ENCODE peak calls at places on chromosomes 6 and 20, in six cellular contexts. R is HS-5; G is activated gamma-delta T cell treated with Interleukin-2 at 50 U/mL for 16 hours; P is activated T-cell treated with anti-CD3 and anti-CD28 coated beads, Interleukin-2, amount 50 U/mL, for 72 hours; X is endothelial cell; H is left colon. L is an unnamed sample.

GRCh38 chr6:106832766-106833510 is 141.6 kb downstream of the CD24 start:
- DNase-seq in R (no peak), G (no peak), X (no peak), H (no peak), P (no peak), L (no peak)

GRCh38 chr6:36679043-36679821 is 718 bp downstream of the CDKN1A start:
- DNase-seq in P (peak; percentile 28), H (peak; percentile 72), R (no peak), G (peak; percentile 11), X (peak; percentile 42), L (peak; percentile 16)

GRCh38 chr6:10951675-10952282 is 64.9 kb downstream of the SYCP2L start:
- DNase-seq in R (peak; percentile 58), H (no peak), X (peak; percentile 9), G (no peak), P (no peak), L (no peak)

GRCh38 chr6:74075323-74075722 is 379.3 kb downstream of the CD109 start:
- DNase-seq in R (no peak), G (no peak), X (no peak), H (no peak), P (no peak), L (no peak)

GRCh38 chr6:163387317-163387716 is 27.2 kb upstream of the QKI start:
- DNase-seq in H (peak; percentile 21), X (no peak), R (no peak), G (no peak), P (no peak), L (no peak)

GRCh38 chr20:36248836-36249235 is 12.6 kb downstream of the AAR2 start:
- DNase-seq in R (no peak), X (no peak), H (no peak), G (no peak), P (no peak), L (no peak)

GRCh38 chr6:75752365-75752764 is 3.3 kb downstream of the MYO6 start:
- DNase-seq in P (no peak), R (no peak), X (no peak), G (no peak), H (no peak), L (no peak)

GRCh38 chr6:51972659-51973058 is 114.8 kb downstream of the PKHD1 start:
- DNase-seq in P (no peak), G (no peak), H (no peak), X (no peak), R (no peak), L (no peak)

GRCh38 chr6:36677059-36677749 is 1.3 kb upstream of the CDKN1A start:
- DNase-seq in G (no peak), X (no peak), R (no peak), P (no peak), H (no peak), L (no peak)